ENCODE peak calls at places on chromosomes 13 and 19, in four cellular contexts. E is cardiac fibroblast, V is tibial nerve, W is mammary epithelial cell. H is an unnamed sample.

GRCh38 chr19:50673118-50673517 is 23.9 kb downstream of the C19orf81 start:
- DNase-seq in E (no peak), V (no peak), W (no peak), H (no peak)

GRCh38 chr19:32037998-32038732 is 307.2 kb upstream of the ZNF507 start:
- DNase-seq in E (no peak), V (no peak), W (no peak), H (no peak)

GRCh38 chr13:19984430-19985218 is 26.1 kb downstream of the ZMYM2 start:
- DNase-seq in E (peak; percentile 73), V (no peak), W (peak; percentile 7), H (peak; percentile 26)

GRCh38 chr13:28494537-28494860 is 429 bp downstream of the FLT1 start:
- DNase-seq in E (peak; percentile 31), V (no peak), W (peak; percentile 19), H (no peak)

GRCh38 chr19:48997972-48998371 is 4.3 kb downstream of the RUVBL2 start:
- DNase-seq in E (peak; percentile 64), V (no peak), W (no peak), H (peak; percentile 40)

GRCh38 chr19:40141546-40141945 is 49.7 kb upstream of the MAP3K10 start:
- DNase-seq in E (no peak), V (no peak), W (no peak), H (no peak)

GRCh38 chr19:48910803-48911202 is 10.7 kb downstream of the NUCB1 start:
- DNase-seq in E (no peak), V (no peak), W (no peak), H (no peak)

GRCh38 chr13:52786747-52787146 is 47.1 kb upstream of the CNMD start:
- DNase-seq in E (no peak), V (no peak), W (peak; percentile 73), H (no peak)

GRCh38 chr19:34428549-34429285 is 536 bp downstream of the UBA2 start:
- DNase-seq in E (peak; percentile 37), V (no peak), W (peak; percentile 57), H (peak; percentile 15)

GRCh38 chr13:42925626-42926025 is 66.4 kb downstream of the EPSTI1 start:
- DNase-seq in E (no peak), V (no peak), W (no peak), H (no peak)

GRCh38 chr19:8034178-8034525 is 18.4 kb upstream of the CCL25 start:
- DNase-seq in E (no peak), V (no peak), W (no peak), H (no peak)

GRCh38 chr19:47435883-47436417 is 16.6 kb upstream of the MEIS3 start:
- DNase-seq in E (no peak), V (no peak), W (no peak), H (no peak)

GRCh38 chr13:78137404-78138142 is 218.9 kb upstream of the EDNRB start:
- DNase-seq in E (peak; percentile 71), V (no peak), W (peak; percentile 48), H (peak; percentile 66)

GRCh38 chr13:99908129-99908805 is 63.3 kb downstream of the ZIC5 start:
- DNase-seq in E (no peak), V (no peak), W (peak; percentile 14), H (no peak)

GRCh38 chr13:99657848-99658265 is 156.6 kb downstream of the TM9SF2 start:
- DNase-seq in E (peak; percentile 31), V (no peak), W (no peak), H (no peak)

DNA sequence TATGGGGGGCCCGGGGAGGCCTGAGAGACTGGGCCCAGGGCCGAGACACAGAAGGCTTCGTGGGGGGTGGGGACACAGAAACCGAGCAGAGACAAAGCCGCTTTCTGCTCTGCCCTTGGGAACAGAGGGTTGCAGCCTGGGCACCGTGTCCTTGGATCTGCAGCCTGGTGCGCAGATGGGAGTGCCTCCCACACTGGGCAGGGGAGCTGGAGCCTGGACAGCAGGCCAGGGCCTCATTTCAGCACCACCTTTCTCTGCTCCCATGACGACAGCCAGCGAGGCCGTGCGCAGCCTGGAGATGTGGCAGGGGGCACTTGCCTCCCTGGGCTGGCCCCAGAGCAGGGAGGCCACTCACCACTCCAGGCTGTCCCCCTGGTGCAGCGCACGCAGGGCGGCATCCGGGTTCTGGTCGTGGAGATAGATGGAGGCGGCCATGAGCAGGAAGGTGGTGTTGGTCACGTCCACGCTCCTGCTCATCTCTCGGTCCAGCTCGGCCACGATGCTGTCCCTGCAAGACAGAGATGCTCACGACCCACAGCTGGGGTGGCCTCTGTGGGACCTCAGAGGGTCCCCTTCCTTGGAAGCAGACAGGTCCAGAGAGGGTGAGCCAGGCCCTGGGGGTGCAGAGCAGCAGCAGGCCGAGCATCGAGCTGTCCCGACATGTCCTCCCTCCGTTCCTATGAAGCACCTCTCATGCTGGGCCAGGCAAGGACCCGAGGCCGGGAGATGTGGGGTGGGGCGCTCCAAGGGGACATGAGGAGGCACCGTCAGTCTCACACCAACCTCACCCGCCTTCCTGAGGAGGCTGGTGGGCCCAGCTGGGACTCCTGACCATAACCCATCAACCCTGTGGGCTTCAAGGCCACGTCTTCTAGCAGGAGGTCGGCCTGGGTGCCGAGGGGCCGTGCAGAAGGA is 10.9 kb upstream of the CERS1 start:
- DNase-seq in E (no peak), V (no peak), W (no peak), H (no peak)
- TF ChIP-seq CTCF in E (no peak), V (no peak), W (no peak), H (no peak)

GRCh38 chr19:55145241-55145640 is 3.8 kb downstream of the TNNT1 start:
- DNase-seq in E (no peak), V (no peak), W (no peak), H (no peak)
- H3K4me3 ChIP-seq in E (no peak overlapping the region), V (no peak overlapping the region), W (no peak overlapping the region), H (no peak overlapping the region)

GRCh38 chr19:46017095-46017429 is 5.8 kb downstream of the PGLYRP1 start:
- DNase-seq in E (no peak), V (no peak), W (no peak), H (no peak)

GRCh38 chr19:46015961-46016425 is 6.9 kb downstream of the PGLYRP1 start:
- DNase-seq in E (no peak), V (no peak), W (no peak), H (no peak)

GRCh38 chr19:46017874-46018675 is 4.8 kb downstream of the PGLYRP1 start:
- DNase-seq in E (no peak), V (no peak), W (no peak), H (no peak)

GRCh38 chr19:46015080-46015960 is 7.5 kb downstream of the PGLYRP1 start:
- DNase-seq in E (peak; percentile 48), V (no peak), W (peak; percentile 58), H (peak; percentile 58)

GRCh38 chr19:46016426-46017094 is 6.3 kb downstream of the PGLYRP1 start:
- DNase-seq in E (peak; percentile 81), V (peak; percentile 64), W (peak; percentile 76), H (peak; percentile 55)
- TF ChIP-seq CTCF in E (peak; percentile 82), V (peak; percentile 85), W (peak; percentile 79), H (peak; percentile 85)

GRCh38 chr13:111005364-111005763 is 90.5 kb upstream of the ANKRD10 start:
- DNase-seq in E (peak; percentile 42), V (no peak), W (no peak), H (peak; percentile 12)
- H3K4me3 ChIP-seq in E (no peak overlapping the region), V (no peak overlapping the region), W (no peak overlapping the region), H (no peak overlapping the region)

GRCh38 chr19:15260939-15261338 is 28.7 kb upstream of the EPHX3 start:
- DNase-seq in E (peak; percentile 32), V (no peak), W (no peak), H (no peak)
- TF ChIP-seq CTCF in E (peak; percentile 21), V (no peak), W (peak; percentile 21), H (peak; percentile 22)

DNA sequence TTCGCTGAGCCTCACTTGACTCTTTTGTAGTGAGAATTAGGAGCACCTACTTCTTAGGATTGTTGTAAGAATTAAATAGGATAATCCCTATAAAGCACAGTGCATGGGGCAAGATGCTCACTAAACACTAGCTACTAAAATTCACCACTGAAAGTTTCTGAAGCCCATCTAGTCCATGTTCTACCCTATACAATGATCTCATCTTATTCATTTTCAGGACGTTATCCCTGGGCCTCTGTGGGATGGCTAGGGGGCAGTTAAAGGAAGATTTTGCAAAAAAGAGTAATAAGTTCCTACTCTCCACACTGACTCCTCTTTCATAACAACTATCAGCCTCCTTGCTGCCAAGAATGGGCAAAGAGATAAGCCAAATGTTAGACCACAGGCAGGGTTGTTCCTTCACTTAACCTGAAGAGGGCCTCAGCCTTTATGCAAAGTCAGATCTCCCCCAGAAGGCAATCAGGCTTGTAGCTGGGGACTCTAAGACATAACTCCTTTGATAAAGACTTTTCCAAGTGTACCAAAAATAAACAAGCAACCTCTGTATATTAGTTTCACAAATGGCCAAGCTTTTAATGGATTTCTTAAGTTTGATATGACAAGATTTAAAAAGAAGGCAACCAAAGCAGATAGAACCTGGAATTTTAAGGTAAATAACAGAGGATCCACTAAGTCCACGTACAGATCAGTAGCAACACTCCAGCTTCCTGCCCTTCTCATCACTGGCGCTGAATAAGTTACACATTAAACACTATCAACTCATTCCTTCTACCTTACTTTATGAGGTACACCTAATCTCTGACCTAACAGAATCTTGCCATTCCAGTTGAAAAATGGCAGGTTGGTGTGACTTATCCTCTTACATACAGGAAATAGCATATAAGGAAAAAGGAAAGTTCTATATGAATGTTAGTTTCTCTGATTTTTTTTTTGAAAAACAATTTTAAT is 44.4 kb downstream of the ELF1 start:
- DNase-seq in E (peak; percentile 84), V (no peak), W (peak; percentile 23), H (peak; percentile 68)
- H3K4me3 ChIP-seq in E (no peak overlapping the region), V (no peak overlapping the region), W (no peak overlapping the region), H (no peak overlapping the region)

GRCh38 chr19:12801466-12802266 is at the start of the genes PRDX2 and THSD8:
- DNase-seq in E (peak; percentile 85), V (no peak), W (peak; percentile 69), H (no peak)
- TF ChIP-seq CTCF in E (no peak), V (no peak), W (no peak), H (no peak)

DNA sequence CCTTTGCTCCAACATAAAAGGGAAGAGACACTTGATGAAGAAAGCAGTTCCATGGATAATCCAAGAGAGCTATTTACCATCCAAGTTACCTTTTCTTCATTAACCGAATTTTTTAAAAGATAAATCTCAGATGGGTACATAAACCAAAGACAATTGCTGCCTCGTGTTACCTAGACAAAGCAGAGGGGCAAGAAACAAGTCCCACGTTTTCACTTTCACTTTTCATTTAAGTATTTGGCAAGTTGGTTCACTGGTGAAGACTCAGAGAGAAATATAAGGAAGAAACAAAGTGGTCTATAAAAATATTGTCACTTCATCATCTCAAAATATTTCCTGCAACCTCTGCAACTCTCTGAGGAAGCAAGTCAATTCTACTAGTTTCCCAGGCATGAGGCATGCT is 446.1 kb downstream of the FGF14 start:
- DNase-seq in E (no peak), V (no peak), W (no peak), H (no peak)
- H3K4me3 ChIP-seq in E (no peak overlapping the region), V (no peak overlapping the region), W (no peak overlapping the region), H (no peak overlapping the region)

DNA sequence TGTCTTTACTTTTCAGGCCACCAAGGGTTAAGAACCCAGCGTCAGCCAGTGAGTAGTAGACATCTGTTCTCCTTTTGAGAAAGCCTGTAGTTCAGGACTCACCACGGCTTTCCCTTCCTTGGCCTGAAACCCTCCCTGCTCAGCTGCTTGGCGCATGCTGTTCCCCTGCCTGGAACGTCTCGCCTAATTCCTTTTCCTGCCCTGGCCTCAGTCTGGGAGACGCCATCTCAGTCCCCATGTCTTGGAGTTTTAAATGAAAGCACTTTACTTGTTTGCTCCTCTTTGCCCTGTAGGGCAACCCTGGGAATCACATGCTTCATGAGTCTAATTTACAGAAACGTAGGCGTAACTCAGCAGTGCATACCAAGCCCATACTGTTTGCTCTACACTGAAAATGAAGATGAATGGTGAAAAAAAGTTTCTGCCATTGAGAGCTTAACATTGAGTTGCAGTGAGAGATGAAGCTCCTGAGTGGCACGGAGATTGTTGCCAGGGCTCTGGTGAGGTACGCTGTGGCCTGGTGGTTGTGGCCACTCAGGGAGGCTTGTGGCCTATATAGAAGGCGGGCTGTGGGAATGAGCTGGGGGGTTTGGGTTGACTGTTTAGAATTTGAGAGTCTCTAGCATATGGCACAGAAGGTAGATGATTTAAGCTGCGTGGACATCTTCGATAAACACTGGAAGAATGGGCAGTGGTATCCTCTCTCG is 52.8 kb downstream of the GATAD2A start:
- DNase-seq in E (no peak), V (no peak), W (no peak), H (no peak)
- TF ChIP-seq CTCF in E (no peak), V (no peak), W (no peak), H (no peak)

H was measured in bronchial epithelial cell.